ENCODE peak calls at places on chromosome 13, in four cellular contexts. One of them, this sample, is unnamed. For H3K36me3, the result is how much of the 10 kb centered on the place peaks cover.

GRCh38 chr13:20227730-20228129 is 4.4 kb downstream of the GJB6 start:
- DNase-seq in fibroblast of lung: no peak
- DNase-seq in heart left ventricle: no peak
- DNase-seq in keratinocyte: no peak
- DNase-seq in this sample: no peak

GRCh38 chr13:91313103-91313502 is 34.4 kb upstream of the MIR17HG start:
- DNase-seq in keratinocyte: no peak
- DNase-seq in fibroblast of lung: peak
- DNase-seq in heart left ventricle: no peak
- DNase-seq in this sample: no peak

GRCh38 chr13:52832268-52832667 is 16.2 kb downstream of the PCDH8 start:
- DNase-seq in keratinocyte: no peak
- DNase-seq in fibroblast of lung: no peak
- DNase-seq in heart left ventricle: no peak
- DNase-seq in this sample: no peak

GRCh38 chr13:24272452-24273161 is 36.8 kb upstream of the C1QTNF9 start:
- DNase-seq in keratinocyte: no peak
- DNase-seq in fibroblast of lung: no peak
- DNase-seq in heart left ventricle: peak
- DNase-seq in this sample: no peak

GRCh38 chr13:39602277-39602613 is 748 bp downstream of the LHFPL6 start:
- DNase-seq in fibroblast of lung: no peak
- DNase-seq in heart left ventricle: no peak
- DNase-seq in keratinocyte: no peak
- DNase-seq in this sample: no peak

GRCh38 chr13:94480672-94481145 is 1.2 kb upstream of the DCT start:
- DNase-seq in fibroblast of lung: peak
- DNase-seq in keratinocyte: no peak
- DNase-seq in heart left ventricle: peak
- DNase-seq in this sample: no peak

GRCh38 chr13:36965767-36966166 is 33.4 kb downstream of the ALG5 start:
- DNase-seq in keratinocyte: peak
- DNase-seq in fibroblast of lung: peak
- DNase-seq in heart left ventricle: no peak
- DNase-seq in this sample: peak

GRCh38 chr13:35646061-35646774 is 169.7 kb upstream of the MAB21L1 start:
- DNase-seq in keratinocyte: no peak
- DNase-seq in fibroblast of lung: no peak
- DNase-seq in heart left ventricle: no peak
- DNase-seq in this sample: no peak

GRCh38 chr13:38657191-38657590 is 29.7 kb upstream of the FREM2 start:
- DNase-seq in keratinocyte: no peak
- DNase-seq in heart left ventricle: no peak
- DNase-seq in fibroblast of lung: peak
- DNase-seq in this sample: no peak

GRCh38 chr13:43981091-43981490 is 101.4 kb downstream of the LACC1 start:
- DNase-seq in heart left ventricle: no peak
- DNase-seq in fibroblast of lung: no peak
- DNase-seq in keratinocyte: no peak
- DNase-seq in this sample: no peak

GRCh38 chr13:44163108-44163507 is 210.5 kb upstream of the SERP2 start:
- DNase-seq in keratinocyte: no peak
- DNase-seq in fibroblast of lung: no peak
- DNase-seq in heart left ventricle: no peak
- DNase-seq in this sample: no peak

GRCh38 chr13:42574435-42575311 is 721 bp downstream of the TNFSF11 start:
- DNase-seq in heart left ventricle: no peak
- DNase-seq in fibroblast of lung: no peak
- DNase-seq in keratinocyte: no peak
- DNase-seq in this sample: no peak

GRCh38 chr13:37481005-37481857 is 117.3 kb downstream of the POSTN start:
- DNase-seq in keratinocyte: no peak
- DNase-seq in fibroblast of lung: peak
- DNase-seq in heart left ventricle: no peak
- DNase-seq in this sample: no peak

GRCh38 chr13:35879111-35879510 is 252.1 kb downstream of the DCLK1 start:
- DNase-seq in fibroblast of lung: no peak
- DNase-seq in keratinocyte: no peak
- DNase-seq in heart left ventricle: no peak
- DNase-seq in this sample: no peak

GRCh38 chr13:105147481-105147880 is 1388.0 kb downstream of the EFNB2 start:
- DNase-seq in fibroblast of lung: peak
- DNase-seq in heart left ventricle: no peak
- DNase-seq in keratinocyte: no peak
- DNase-seq in this sample: no peak

GRCh38 chr13:98468352-98468751 is 108.6 kb downstream of the STK24 start:
- DNase-seq in fibroblast of lung: no peak
- DNase-seq in heart left ventricle: no peak
- DNase-seq in keratinocyte: no peak
- DNase-seq in this sample: no peak

GRCh38 chr13:36124236-36124822 is 6.9 kb downstream of the DCLK1 start:
- DNase-seq in fibroblast of lung: peak
- DNase-seq in keratinocyte: no peak
- DNase-seq in heart left ventricle: peak
- DNase-seq in this sample: peak

GRCh38 chr13:98419786-98420559 is 156.9 kb downstream of the STK24 start:
- DNase-seq in fibroblast of lung: no peak
- DNase-seq in keratinocyte: no peak
- DNase-seq in heart left ventricle: no peak
- DNase-seq in this sample: no peak

GRCh38 chr13:90551253-90551652 is 796.2 kb upstream of the MIR17HG start:
- DNase-seq in heart left ventricle: no peak
- DNase-seq in fibroblast of lung: no peak
- DNase-seq in keratinocyte: no peak
- DNase-seq in this sample: no peak

GRCh38 chr13:101858869-101859268 is 406.4 kb downstream of the ITGBL1 start:
- DNase-seq in keratinocyte: no peak
- DNase-seq in fibroblast of lung: no peak
- DNase-seq in heart left ventricle: no peak
- DNase-seq in this sample: no peak

GRCh38 chr13:30907167-30907761 is 1.2 kb downstream of the MEDAG start:
- DNase-seq in keratinocyte: no peak
- DNase-seq in fibroblast of lung: peak
- DNase-seq in heart left ventricle: peak
- DNase-seq in this sample: no peak

GRCh38 chr13:84455143-84455905 is 573.0 kb upstream of the SLITRK1 start:
- DNase-seq in fibroblast of lung: no peak
- DNase-seq in keratinocyte: no peak
- DNase-seq in heart left ventricle: no peak
- DNase-seq in this sample: no peak

GRCh38 chr13:85108356-85108755 is 690.9 kb downstream of the SLITRK6 start:
- DNase-seq in heart left ventricle: no peak
- DNase-seq in keratinocyte: peak
- DNase-seq in fibroblast of lung: no peak
- DNase-seq in this sample: no peak

GRCh38 chr13:66803759-66804456 is 426.2 kb downstream of the PCDH9 start:
- DNase-seq in fibroblast of lung: no peak
- DNase-seq in heart left ventricle: no peak
- DNase-seq in keratinocyte: no peak
- DNase-seq in this sample: no peak

GRCh38 chr13:45674908-45675307 is 27.2 kb upstream of the CBY2 start:
- DNase-seq in fibroblast of lung: peak
- DNase-seq in heart left ventricle: no peak
- DNase-seq in keratinocyte: peak
- DNase-seq in this sample: peak

GRCh38 chr13:107867701-107868661 is 347.4 kb downstream of the LIG4 start:
- DNase-seq in keratinocyte: no peak
- DNase-seq in heart left ventricle: no peak
- DNase-seq in fibroblast of lung: peak
- DNase-seq in this sample: no peak

GRCh38 chr13:29260684-29261083 is 334.8 kb downstream of the SLC7A1 start:
- DNase-seq in keratinocyte: no peak
- DNase-seq in fibroblast of lung: no peak
- DNase-seq in heart left ventricle: no peak
- DNase-seq in this sample: no peak

GRCh38 chr13:26601669-26602068 is 44.2 kb downstream of the WASF3 start:
- DNase-seq in keratinocyte: no peak
- DNase-seq in heart left ventricle: no peak
- DNase-seq in fibroblast of lung: peak
- DNase-seq in this sample: no peak

GRCh38 chr13:95593462-95593861 is 40.9 kb downstream of the CLDN10 start:
- DNase-seq in keratinocyte: no peak
- DNase-seq in fibroblast of lung: no peak
- DNase-seq in heart left ventricle: no peak
- DNase-seq in this sample: no peak

GRCh38 chr13:95585867-95586266 is 33.3 kb downstream of the CLDN10 start:
- DNase-seq in fibroblast of lung: no peak
- DNase-seq in keratinocyte: no peak
- DNase-seq in heart left ventricle: no peak
- DNase-seq in this sample: no peak

GRCh38 chr13:95588134-95588533 is 35.6 kb downstream of the CLDN10 start:
- DNase-seq in heart left ventricle: no peak
- DNase-seq in keratinocyte: no peak
- DNase-seq in fibroblast of lung: no peak
- DNase-seq in this sample: no peak

DNA sequence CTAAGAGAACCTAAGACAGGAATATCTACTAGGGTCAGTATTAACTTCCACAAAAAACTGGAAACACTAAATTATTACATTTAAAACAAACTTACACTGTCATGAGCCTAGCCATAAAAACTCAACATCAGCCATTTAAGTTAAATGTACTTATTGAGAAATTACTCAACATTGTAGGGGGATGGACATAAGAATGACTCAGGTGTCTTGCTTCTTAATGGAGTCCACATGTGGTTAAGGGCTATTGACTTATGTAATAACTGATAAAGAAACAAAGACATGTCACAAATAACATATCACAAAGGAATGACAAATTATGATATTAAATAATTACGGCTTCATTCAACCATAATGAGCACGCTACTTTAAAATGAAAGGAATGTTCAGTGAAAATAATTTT is 36.2 kb downstream of the CLDN10 start:
- DNase-seq in fibroblast of lung: no peak
- DNase-seq in keratinocyte: no peak
- DNase-seq in heart left ventricle: no peak
- DNase-seq in this sample: no peak
- H3K36me3 ChIP-seq in fibroblast of lung: under half
- H3K36me3 ChIP-seq in keratinocyte: under half
- H3K36me3 ChIP-seq in heart left ventricle: half or more
- H3K36me3 ChIP-seq in this sample: under half

GRCh38 chr13:72565893-72566292 is 161.5 kb downstream of the MZT1 start:
- DNase-seq in heart left ventricle: no peak
- DNase-seq in keratinocyte: no peak
- DNase-seq in fibroblast of lung: peak
- DNase-seq in this sample: no peak
- TF ChIP-seq CTCF in heart left ventricle: peak
- TF ChIP-seq CTCF in keratinocyte: peak
- TF ChIP-seq CTCF in fibroblast of lung: peak
- TF ChIP-seq CTCF in this sample: peak

GRCh38 chr13:114256547-114256946 is 21.9 kb downstream of the CDC16 start:
- DNase-seq in heart left ventricle: no peak
- DNase-seq in fibroblast of lung: no peak
- DNase-seq in keratinocyte: no peak
- DNase-seq in this sample: no peak
- H3K36me3 ChIP-seq in heart left ventricle: half or more
- H3K36me3 ChIP-seq in fibroblast of lung: under half
- H3K36me3 ChIP-seq in keratinocyte: under half
- H3K36me3 ChIP-seq in this sample: under half

GRCh38 chr13:111339366-111340143 is 19.1 kb downstream of the TEX29 start:
- DNase-seq in fibroblast of lung: no peak
- DNase-seq in heart left ventricle: no peak
- DNase-seq in keratinocyte: no peak
- DNase-seq in this sample: no peak
- TF ChIP-seq CTCF in fibroblast of lung: no peak
- TF ChIP-seq CTCF in heart left ventricle: no peak
- TF ChIP-seq CTCF in keratinocyte: no peak
- TF ChIP-seq CTCF in this sample: no peak

DNA sequence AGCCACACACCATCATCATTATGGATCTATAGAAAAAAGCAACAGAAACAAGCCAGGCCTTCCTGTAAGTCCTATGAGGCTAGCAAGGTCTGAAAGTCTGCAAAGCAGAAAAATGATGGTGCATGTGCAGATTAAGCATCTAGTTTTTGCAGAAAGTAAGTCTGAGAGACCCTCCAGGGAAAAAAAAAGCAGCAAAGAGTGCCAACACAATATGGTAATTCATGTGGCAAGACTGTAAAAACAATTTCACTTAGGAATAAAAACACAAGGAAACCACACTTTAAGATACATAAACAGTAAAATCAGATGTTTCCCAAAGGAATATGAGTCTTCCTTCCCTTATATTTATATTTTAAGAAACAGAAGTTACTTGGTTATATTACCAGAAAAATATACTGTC is 112.4 kb upstream of the FBXL3 start:
- DNase-seq in fibroblast of lung: peak
- DNase-seq in heart left ventricle: no peak
- DNase-seq in keratinocyte: no peak
- DNase-seq in this sample: no peak
- H3K36me3 ChIP-seq in fibroblast of lung: under half
- H3K36me3 ChIP-seq in heart left ventricle: half or more
- H3K36me3 ChIP-seq in keratinocyte: under half
- H3K36me3 ChIP-seq in this sample: under half

DNA sequence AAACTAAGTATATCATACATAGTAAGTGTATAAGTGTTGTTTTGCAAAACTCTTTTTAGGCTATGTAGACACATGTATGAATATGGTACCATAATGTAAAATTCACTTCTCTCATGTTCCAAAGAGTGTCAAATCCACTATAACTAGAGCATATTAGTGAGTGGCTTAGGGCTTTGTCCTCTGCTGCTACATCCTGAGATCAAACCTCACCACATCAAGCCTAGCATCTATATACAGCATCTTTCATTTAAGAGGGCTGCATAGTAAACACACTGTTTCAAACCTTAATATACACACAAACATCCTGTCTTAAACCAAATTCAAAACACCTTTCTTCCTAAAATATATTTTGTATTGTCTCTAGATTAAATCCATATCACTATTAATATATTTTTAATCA is 38.6 kb downstream of the ELF1 start:
- DNase-seq in keratinocyte: no peak
- DNase-seq in fibroblast of lung: no peak
- DNase-seq in heart left ventricle: no peak
- DNase-seq in this sample: no peak
- TF ChIP-seq CTCF in keratinocyte: no peak
- TF ChIP-seq CTCF in fibroblast of lung: no peak
- TF ChIP-seq CTCF in heart left ventricle: no peak
- TF ChIP-seq CTCF in this sample: no peak

This sample was measured in BJ.